ENCODE peak calls at places on chromosome 15, in ten cellular contexts. C is G401; Z is CD8-positive, alpha-beta memory T cell; X is NCI-H2029 treated with DMSO at 0.1 percent for 48 hours; U is ELR; Y is HEK293T; A is T47D; S is activated CD4-positive, CD25-positive, alpha-beta regulatory T cell; N is osteocyte; P is colonic mucosa. G is an unnamed sample.

GRCh38 chr15:32965897-32966296 is 228.6 kb downstream of the FMN1 start:
- DNase-seq in S (no peak), Y (no peak), C (no peak), N (no peak), Z (no peak), U (no peak), X (no peak), P (no peak), A (no peak), G (no peak)

GRCh38 chr15:36982441-36982840 is 117.9 kb downstream of the MEIS2 start:
- DNase-seq in C (no peak), U (no peak), S (no peak), N (no peak), P (no peak), Y (no peak), X (no peak), Z (no peak), A (no peak), G (no peak)

GRCh38 chr15:50182233-50183013 is 427 bp downstream of the SLC27A2 start:
- DNase-seq in S (no peak), C (peak), P (peak), Y (peak), N (no peak), Z (peak), X (no peak), U (peak), A (peak), G (peak)

GRCh38 chr15:88610756-88611231 is 10.3 kb upstream of the AEN start:
- DNase-seq in S (no peak), X (no peak), Y (no peak), U (peak), P (no peak), C (no peak), N (no peak), Z (no peak), A (no peak), G (no peak)

GRCh38 chr15:67130673-67131601 is 65.5 kb downstream of the SMAD3 start:
- DNase-seq in U (peak), Y (no peak), S (no peak), P (no peak), Z (no peak), A (no peak), N (no peak), X (no peak), C (no peak), G (no peak)

GRCh38 chr15:73305331-73306211 is 63.2 kb downstream of the HCN4 start:
- DNase-seq in C (peak), A (peak), Y (peak), P (peak), X (peak), U (peak), Z (no peak), N (no peak), S (no peak), G (no peak)

GRCh38 chr15:41396111-41396510 is 6.2 kb downstream of the NDUFAF1 start:
- DNase-seq in S (no peak), X (no peak), Z (no peak), Y (no peak), P (no peak), C (no peak), N (no peak), A (no peak), U (no peak), G (no peak)

GRCh38 chr15:74400915-74401757 is 32.6 kb downstream of the SEMA7A start:
- DNase-seq in C (no peak), P (no peak), A (no peak), Z (no peak), Y (no peak), U (no peak), X (no peak), N (no peak), S (no peak), G (peak)

GRCh38 chr15:96171842-96172241 is 158.7 kb upstream of the NR2F2 start:
- DNase-seq in P (no peak), A (no peak), Z (no peak), C (no peak), N (no peak), S (no peak), Y (no peak), U (no peak), X (no peak), G (no peak)

GRCh38 chr15:93694038-93694437 is 537.3 kb upstream of the MCTP2 start:
- DNase-seq in A (no peak), C (no peak), X (no peak), Z (no peak), N (no peak), Y (no peak), S (no peak), U (no peak), P (no peak), G (no peak)

GRCh38 chr15:57526615-57527014 is 65.1 kb upstream of the MYZAP start:
- DNase-seq in X (no peak), Z (no peak), Y (no peak), N (no peak), P (no peak), C (no peak), A (no peak), S (no peak), U (no peak), G (no peak)

GRCh38 chr15:68789921-68790575 is 30.6 kb downstream of the ANP32A start:
- DNase-seq in Y (no peak), N (no peak), A (no peak), Z (no peak), P (no peak), C (peak), S (no peak), X (no peak), U (no peak), G (no peak)

GRCh38 chr15:95141486-95141885 is 910.1 kb downstream of the MCTP2 start:
- DNase-seq in A (no peak), P (no peak), U (peak), S (no peak), Y (no peak), C (no peak), X (no peak), Z (no peak), N (no peak), G (no peak)

GRCh38 chr15:66306381-66306780 is 13.0 kb downstream of the DIS3L start:
- DNase-seq in N (no peak), U (no peak), Z (no peak), A (no peak), P (no peak), S (no peak), X (no peak), C (no peak), Y (no peak), G (no peak)

GRCh38 chr15:62075595-62076279 is 9.0 kb downstream of the C2CD4A start:
- DNase-seq in S (no peak), P (no peak), Z (no peak), N (no peak), X (peak), U (no peak), A (peak), C (no peak), Y (no peak), G (no peak)

GRCh38 chr15:82539690-82540054 is 585 bp downstream of the RPS17 start:
- DNase-seq in A (no peak), U (peak), Z (no peak), X (no peak), C (peak), P (peak), Y (no peak), S (no peak), N (no peak), G (no peak)

GRCh38 chr15:58517252-58517681 is 85.5 kb downstream of the LIPC start:
- DNase-seq in C (no peak), P (no peak), S (no peak), X (no peak), Z (no peak), A (no peak), Y (no peak), N (no peak), U (no peak), G (no peak)

GRCh38 chr15:51132384-51133139 is 37.9 kb upstream of the TNFAIP8L3 start:
- DNase-seq in X (no peak), Z (no peak), A (no peak), Y (peak), N (peak), P (peak), C (peak), S (no peak), U (peak), G (no peak)